ENCODE peak calls at places on chromosomes 1 and 21, in four cellular contexts. One of them, this sample, is unnamed.

GRCh38 chr1:110070968-110071307 is 466 bp upstream of the ALX3 start:
- DNase-seq in RWPE1: no peak
- DNase-seq in body of pancreas: no peak
- DNase-seq in stimulated activated CD4-positive, alpha-beta T cell treated with anti-CD3 and anti-CD28 coated beads, Interleukin-2, amount 100 ng/mL, for 48 hours: no peak
- DNase-seq in this sample: no peak

GRCh38 chr1:183270541-183271141 is 84.6 kb downstream of the LAMC2 start:
- DNase-seq in body of pancreas: no peak
- DNase-seq in RWPE1: no peak
- DNase-seq in stimulated activated CD4-positive, alpha-beta T cell treated with anti-CD3 and anti-CD28 coated beads, Interleukin-2, amount 100 ng/mL, for 48 hours: no peak
- DNase-seq in this sample: no peak

GRCh38 chr1:180173952-180174351 is 19.3 kb downstream of the QSOX1 start:
- DNase-seq in stimulated activated CD4-positive, alpha-beta T cell treated with anti-CD3 and anti-CD28 coated beads, Interleukin-2, amount 100 ng/mL, for 48 hours: no peak
- DNase-seq in RWPE1: no peak
- DNase-seq in body of pancreas: peak
- DNase-seq in this sample: peak

GRCh38 chr21:38380391-38381137 is 117.7 kb downstream of the ERG start:
- DNase-seq in RWPE1: peak
- DNase-seq in body of pancreas: no peak
- DNase-seq in stimulated activated CD4-positive, alpha-beta T cell treated with anti-CD3 and anti-CD28 coated beads, Interleukin-2, amount 100 ng/mL, for 48 hours: no peak
- DNase-seq in this sample: no peak

GRCh38 chr1:162696286-162696862 is 64.1 kb downstream of the DDR2 start:
- DNase-seq in RWPE1: peak
- DNase-seq in body of pancreas: peak
- DNase-seq in stimulated activated CD4-positive, alpha-beta T cell treated with anti-CD3 and anti-CD28 coated beads, Interleukin-2, amount 100 ng/mL, for 48 hours: no peak
- DNase-seq in this sample: peak

GRCh38 chr1:219220945-219221344 is 47.3 kb downstream of the LYPLAL1 start:
- DNase-seq in stimulated activated CD4-positive, alpha-beta T cell treated with anti-CD3 and anti-CD28 coated beads, Interleukin-2, amount 100 ng/mL, for 48 hours: no peak
- DNase-seq in RWPE1: no peak
- DNase-seq in body of pancreas: no peak
- DNase-seq in this sample: no peak

GRCh38 chr1:29684141-29684540 is 447.8 kb downstream of the PTPRU start:
- DNase-seq in body of pancreas: no peak
- DNase-seq in stimulated activated CD4-positive, alpha-beta T cell treated with anti-CD3 and anti-CD28 coated beads, Interleukin-2, amount 100 ng/mL, for 48 hours: no peak
- DNase-seq in RWPE1: no peak
- DNase-seq in this sample: no peak

GRCh38 chr1:226233293-226233692 is 9.8 kb downstream of the MIXL1 start:
- DNase-seq in stimulated activated CD4-positive, alpha-beta T cell treated with anti-CD3 and anti-CD28 coated beads, Interleukin-2, amount 100 ng/mL, for 48 hours: no peak
- DNase-seq in body of pancreas: no peak
- DNase-seq in RWPE1: no peak
- DNase-seq in this sample: no peak

This sample was measured in C1 segment of cervical spinal cord.